ENCODE peak calls at places on chromosomes 12 and 14, in ten cellular contexts. B is adipocyte; Z is CD4-positive, alpha-beta memory T cell; X is aorta; E is heart right ventricle; N is body of pancreas; M is CD8-positive, alpha-beta T cell; S is tibial artery; C is esophagus squamous epithelium; F is CD8-positive, alpha-beta memory T cell. A is an unnamed sample. For H3K9me3 and H3K36me3, the result is how much of the 10 kb centered on the place peaks cover.

GRCh38 chr14:33954016-33954598 is 3.2 kb upstream of the EGLN3 start:
- DNase-seq in N (peak), F (no peak), X (no peak), Z (no peak), E (no peak), M (no peak), S (no peak), B (no peak), C (no peak), A (no peak)

GRCh38 chr12:62724947-62725447 is 210.0 kb downstream of the PPM1H start:
- DNase-seq in E (no peak), X (no peak), F (no peak), N (peak), Z (no peak), B (peak), S (peak), C (no peak), M (no peak), A (peak)

GRCh38 chr14:71395151-71395604 is 487.9 kb downstream of the PCNX1 start:
- DNase-seq in M (no peak), F (no peak), B (no peak), S (no peak), C (no peak), Z (no peak), E (no peak), N (no peak), X (no peak), A (no peak)

GRCh38 chr14:60736494-60736893 is 1.9 kb downstream of the MNAT1 start:
- DNase-seq in F (no peak), E (no peak), S (no peak), Z (no peak), B (peak), C (no peak), X (no peak), M (no peak), N (no peak), A (no peak)

GRCh38 chr14:68792022-68792829 is 641 bp downstream of the ZFP36L1 start:
- DNase-seq in S (no peak), N (peak), E (no peak), X (peak), C (no peak), Z (no peak), B (no peak), M (no peak), F (peak), A (peak)

GRCh38 chr12:94198872-94199271 is 50.5 kb downstream of the PLXNC1 start:
- DNase-seq in X (no peak), E (no peak), B (no peak), Z (no peak), M (no peak), F (no peak), C (no peak), N (no peak), S (no peak), A (no peak)

GRCh38 chr14:99199854-99200653 is 71.9 kb downstream of the BCL11B start:
- DNase-seq in F (no peak), X (no peak), N (no peak), S (no peak), E (peak), B (no peak), C (no peak), Z (no peak), M (no peak), A (no peak)

GRCh38 chr12:116529048-116529447 is 30.1 kb upstream of the MAP1LC3B2 start:
- DNase-seq in E (no peak), X (no peak), B (no peak), M (no peak), S (no peak), C (no peak), N (peak), Z (no peak), F (no peak), A (no peak)

GRCh38 chr12:67085699-67086098 is 183.5 kb upstream of the CAND1 start:
- DNase-seq in B (no peak), E (no peak), F (no peak), S (no peak), N (no peak), X (no peak), C (no peak), Z (no peak), M (no peak), A (no peak)

GRCh38 chr12:38985961-38986360 is 80.6 kb upstream of the CPNE8 start:
- DNase-seq in E (no peak), X (no peak), B (no peak), N (no peak), M (no peak), C (no peak), F (no peak), Z (no peak), S (no peak), A (no peak)

GRCh38 chr12:132117558-132117875 is 26.6 kb downstream of the DDX51 start:
- DNase-seq in N (no peak), S (no peak), X (no peak), Z (no peak), M (no peak), C (no peak), F (no peak), E (no peak), B (no peak), A (no peak)

GRCh38 chr12:26473291-26473690 is 277.9 kb downstream of the SSPN start:
- DNase-seq in X (no peak), E (no peak), N (no peak), M (no peak), Z (no peak), F (no peak), B (peak), S (no peak), C (no peak), A (no peak)

GRCh38 chr14:103652806-103653205 is 23.8 kb downstream of the KLC1 start:
- DNase-seq in X (no peak), F (no peak), M (no peak), B (no peak), E (no peak), C (no peak), N (no peak), S (no peak), Z (no peak), A (no peak)

GRCh38 chr14:28057286-28058011 is 709.1 kb upstream of the FOXG1 start:
- DNase-seq in M (no peak), E (no peak), B (peak), X (no peak), S (no peak), Z (no peak), N (no peak), C (no peak), F (no peak), A (no peak)

GRCh38 chr14:32593290-32593942 is 264.3 kb downstream of the AKAP6 start:
- DNase-seq in X (no peak), B (peak), N (no peak), Z (no peak), M (no peak), E (no peak), F (no peak), C (no peak), S (no peak), A (no peak)

GRCh38 chr14:55373784-55374725 is 37.6 kb downstream of the ATG14 start:
- DNase-seq in X (no peak), C (no peak), Z (peak), M (no peak), B (peak), E (no peak), F (peak), N (no peak), S (no peak), A (no peak)

GRCh38 chr12:111035578-111036301 is 115.4 kb upstream of the MYL2 start:
- DNase-seq in C (no peak), B (peak), F (no peak), X (no peak), Z (no peak), N (no peak), E (no peak), M (no peak), S (no peak), A (no peak)

GRCh38 chr14:45968037-45968436 is 683.5 kb downstream of the RPL10L start:
- DNase-seq in X (no peak), E (no peak), B (no peak), M (no peak), Z (no peak), N (no peak), F (no peak), C (no peak), S (no peak), A (no peak)

GRCh38 chr14:45976001-45976400 is 675.6 kb downstream of the RPL10L start:
- DNase-seq in C (no peak), X (no peak), B (no peak), M (no peak), N (no peak), E (no peak), Z (no peak), S (no peak), F (no peak), A (no peak)

GRCh38 chr14:45972416-45972815 is 679.2 kb downstream of the RPL10L start:
- DNase-seq in S (no peak), E (no peak), Z (no peak), C (no peak), F (no peak), B (no peak), X (no peak), N (no peak), M (no peak), A (no peak)

DNA sequence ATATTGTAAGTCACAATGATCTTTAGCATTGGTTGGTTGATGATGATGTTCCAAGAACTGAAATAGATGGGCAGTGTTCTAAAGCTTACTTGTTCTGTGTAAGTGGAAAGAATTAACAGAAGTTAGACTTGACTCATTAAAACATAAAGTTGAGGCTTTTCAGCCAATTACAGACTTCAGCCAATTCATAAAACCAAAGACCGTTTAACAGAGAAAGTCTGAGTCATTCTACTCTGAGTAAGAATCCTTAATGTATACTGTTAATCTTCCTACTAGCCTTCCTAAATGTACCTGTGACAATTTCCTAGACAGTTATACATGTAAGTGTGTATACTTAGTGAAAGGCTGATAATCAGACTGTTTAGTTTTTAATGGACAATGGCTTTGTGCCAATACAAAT is 681.0 kb downstream of the RPL10L start:
- DNase-seq in X (no peak), C (no peak), B (no peak), E (no peak), N (no peak), M (no peak), Z (no peak), S (no peak), F (no peak), A (no peak)
- H3K9me3 ChIP-seq in X (under half), C (under half), B (under half), E (under half), N (under half), M (under half), Z (under half), S (under half), F (under half), A (under half)

DNA sequence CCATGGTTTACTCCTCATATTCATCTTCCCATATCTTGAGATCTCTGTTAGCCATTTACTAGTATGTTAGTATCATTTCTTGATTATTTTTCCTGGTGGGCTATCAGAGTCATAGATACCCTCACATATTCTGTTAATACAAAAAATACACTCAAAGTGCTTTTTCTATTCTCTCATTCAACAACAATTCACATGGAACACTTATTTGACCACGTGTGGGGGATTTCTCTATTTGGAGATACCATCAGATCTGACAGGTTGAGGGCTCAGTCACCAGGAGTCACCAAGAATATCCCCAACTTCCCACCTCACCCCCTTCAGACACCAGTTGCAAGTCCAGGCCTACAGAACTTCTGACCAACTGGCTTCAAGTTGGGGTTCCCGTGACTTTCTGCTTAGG is 51.9 kb upstream of the A2ML1 start:
- DNase-seq in E (no peak), Z (no peak), S (no peak), B (no peak), F (no peak), N (no peak), C (no peak), M (no peak), X (no peak), A (no peak)
- H3K36me3 ChIP-seq in E (under half), Z (under half), S (under half), B (under half), F (under half), N (under half), C (under half), M (under half), X (under half), A (under half)

DNA sequence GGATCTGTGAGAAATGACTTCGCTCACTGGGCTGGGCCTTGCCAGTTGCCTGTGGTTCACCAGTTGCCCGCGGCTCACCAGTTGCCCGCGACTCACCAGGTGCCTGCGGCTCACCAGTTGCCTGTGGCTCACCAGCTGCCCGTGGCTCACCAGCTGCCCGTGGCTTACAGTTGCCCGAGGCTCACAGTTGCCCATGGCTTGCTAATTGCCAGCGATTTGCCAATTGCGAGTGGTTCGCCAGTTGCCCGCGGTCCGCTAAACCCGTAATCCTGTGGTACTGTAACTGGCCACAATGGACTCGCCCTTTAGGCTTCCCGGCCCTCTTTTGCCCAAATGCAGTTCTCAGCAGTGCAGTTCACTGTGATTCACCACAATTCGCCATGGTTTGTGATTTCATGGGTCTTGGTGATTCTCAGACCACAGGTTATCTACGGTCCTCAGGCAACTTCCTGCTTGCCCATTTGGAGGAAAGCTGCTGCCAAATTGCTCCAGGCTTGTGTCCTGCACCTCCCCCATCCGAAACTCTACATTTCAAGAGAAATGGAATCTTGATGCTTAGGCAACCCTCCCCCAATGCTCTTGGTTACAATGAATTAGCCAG is 15.0 kb upstream of the MEG3 start:
- DNase-seq in C (no peak), N (no peak), X (no peak), S (no peak), E (no peak), Z (no peak), B (no peak), F (no peak), M (no peak), A (no peak)
- H3K9me3 ChIP-seq in C (under half), N (under half), X (under half), S (under half), E (under half), Z (under half), B (under half), F (under half), M (under half), A (under half)

GRCh38 chr14:74801396-74801795 is 38.3 kb downstream of the YLPM1 start:
- DNase-seq in M (no peak), C (no peak), Z (no peak), E (no peak), X (no peak), S (no peak), F (no peak), B (no peak), N (no peak), A (no peak)

GRCh38 chr14:74800780-74801179 is 37.7 kb downstream of the YLPM1 start:
- DNase-seq in C (no peak), B (no peak), S (no peak), E (no peak), Z (no peak), F (no peak), X (no peak), M (no peak), N (no peak), A (no peak)

GRCh38 chr14:74804219-74804825 is 41.2 kb downstream of the YLPM1 start:
- DNase-seq in Z (peak), E (no peak), B (peak), N (peak), X (no peak), C (no peak), M (no peak), F (peak), S (no peak), A (no peak)

GRCh38 chr14:74794947-74795346 is 31.8 kb downstream of the YLPM1 start:
- DNase-seq in B (no peak), E (no peak), S (no peak), C (no peak), F (no peak), X (no peak), M (no peak), N (no peak), Z (no peak), A (no peak)

GRCh38 chr14:74799765-74800164 is 36.6 kb downstream of the YLPM1 start:
- DNase-seq in Z (no peak), M (no peak), B (no peak), F (no peak), N (no peak), S (no peak), X (no peak), C (no peak), E (no peak), A (no peak)
- H3K36me3 ChIP-seq in Z (under half), M (under half), B (under half), F (under half), N (under half), S (under half), X (under half), C (under half), E (under half), A (under half)

GRCh38 chr12:31928246-31929139 is 30.7 kb upstream of the RESF1 start:
- DNase-seq in M (no peak), N (no peak), X (no peak), E (no peak), B (no peak), Z (peak), C (no peak), S (no peak), F (peak), A (no peak)

GRCh38 chr12:31929140-31929526 is 30.1 kb upstream of the RESF1 start:
- DNase-seq in C (no peak), Z (no peak), M (no peak), N (no peak), E (no peak), X (no peak), S (no peak), F (no peak), B (no peak), A (no peak)

GRCh38 chr12:31931796-31932715 is 27.2 kb upstream of the RESF1 start:
- DNase-seq in X (no peak), M (no peak), E (no peak), S (no peak), N (no peak), B (no peak), F (peak), C (no peak), Z (peak), A (no peak)
- H3K9me3 ChIP-seq in X (under half), M (under half), E (under half), S (under half), N (under half), B (under half), F (under half), C (under half), Z (under half), A (under half)

DNA sequence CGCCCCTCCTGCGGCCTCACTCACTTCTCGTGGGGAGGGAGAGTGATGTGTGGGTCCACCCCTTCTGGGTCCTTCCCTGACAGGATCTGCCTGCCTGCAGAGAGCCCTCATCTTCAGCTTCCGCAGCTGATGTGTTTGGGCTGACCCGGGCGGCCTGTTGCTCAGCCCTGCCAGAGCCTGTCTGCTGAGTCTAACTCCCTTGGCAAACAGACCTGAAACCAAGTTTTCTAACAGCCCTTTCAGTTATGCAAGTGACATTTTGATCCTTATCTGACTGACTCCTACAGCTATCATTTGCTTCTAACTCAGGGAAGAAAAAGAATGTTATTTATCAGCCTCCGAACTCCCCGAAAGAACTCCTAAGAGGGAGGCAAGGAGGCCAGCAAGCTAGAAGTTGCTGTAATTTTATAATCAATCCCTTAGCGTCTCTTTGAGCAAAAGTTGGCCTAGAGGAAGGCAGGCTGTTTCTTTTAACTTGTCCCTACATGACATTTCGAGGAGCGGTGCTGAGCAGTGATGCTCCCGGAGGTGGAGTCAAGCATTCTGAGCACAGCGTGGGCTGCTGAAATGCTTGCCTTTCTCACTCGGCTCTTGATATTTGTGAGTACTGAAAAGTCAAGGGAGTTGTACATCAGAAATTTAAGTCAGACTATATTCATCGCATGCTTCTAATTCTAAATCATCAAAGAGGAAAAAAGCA is 31.5 kb upstream of the CACNA2D4 start:
- DNase-seq in F (no peak), B (no peak), E (peak), C (no peak), X (no peak), M (no peak), S (no peak), N (peak), Z (no peak), A (no peak)
- H3K36me3 ChIP-seq in F (under half), B (half or more), E (under half), C (under half), X (under half), M (under half), S (half or more), N (under half), Z (half or more), A (under half)

DNA sequence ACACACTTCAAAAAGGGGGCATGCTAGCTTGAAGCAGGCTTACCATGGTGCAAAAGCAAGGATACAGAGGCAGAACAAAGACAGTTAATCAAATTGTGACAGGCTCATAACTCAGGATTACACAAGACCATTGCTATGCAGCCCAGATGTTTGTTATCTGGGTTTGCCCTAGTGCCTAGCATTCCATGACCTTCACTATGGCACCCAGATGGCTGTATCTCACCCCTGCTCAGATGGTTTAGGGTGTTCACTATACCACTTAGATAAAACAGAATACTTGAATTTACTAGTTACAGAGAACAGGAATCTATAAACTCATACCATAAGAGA is 56.2 kb downstream of the SDR9C7 start:
- DNase-seq in Z (no peak), F (no peak), X (no peak), N (no peak), S (no peak), E (no peak), M (no peak), B (no peak), C (no peak), A (no peak)
- H3K9me3 ChIP-seq in Z (under half), F (under half), X (under half), N (under half), S (under half), E (under half), M (under half), B (under half), C (under half), A (under half)

DNA sequence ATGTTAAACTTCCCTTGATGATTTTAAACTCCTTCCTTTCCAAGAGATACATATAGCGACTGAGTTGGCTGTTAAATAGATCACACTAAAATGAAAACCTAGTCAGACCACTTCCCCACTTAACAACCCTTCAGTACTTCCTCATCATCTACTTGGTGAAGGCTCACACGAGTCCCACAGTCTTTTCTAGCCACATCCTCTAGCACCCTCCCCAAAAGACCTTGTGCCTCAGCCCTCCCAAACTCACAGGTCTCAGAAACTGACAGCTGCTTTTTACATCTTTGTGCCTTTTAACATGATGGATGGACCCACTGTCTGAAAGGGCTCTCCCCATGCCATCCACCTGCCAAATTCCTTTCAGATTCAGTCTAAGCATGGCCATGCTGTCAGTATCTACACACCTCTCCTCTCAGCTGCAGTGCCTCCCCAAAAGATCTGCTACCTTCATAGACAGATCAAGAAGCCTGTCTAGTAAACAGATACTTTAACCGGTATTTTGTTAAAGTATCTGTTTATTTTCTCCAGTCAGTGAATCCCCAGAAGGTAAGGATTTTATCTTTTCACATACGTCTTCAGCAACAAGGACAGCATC is 65.1 kb upstream of the GPHB5 start:
- DNase-seq in S (no peak), Z (no peak), C (no peak), N (no peak), B (no peak), X (no peak), E (no peak), F (no peak), M (no peak), A (no peak)
- H3K36me3 ChIP-seq in S (half or more), Z (under half), C (under half), N (under half), B (half or more), X (under half), E (under half), F (under half), M (under half), A (under half)